ENCODE peak calls at places on chromosomes 2 and 18, in four cellular contexts. M, F, O and U are unnamed samples.

GRCh38 chr2:7517851-7518250 is 600.6 kb downstream of the RNF144A start:
- DNase-seq in M (no peak), F (no peak), O (no peak), U (no peak)

GRCh38 chr2:228180126-228181097 is 1.1 kb downstream of the SPHKAP start:
- DNase-seq in M (no peak), F (no peak), O (no peak), U (no peak)

GRCh38 chr2:204663816-204664421 is 118.6 kb downstream of the PARD3B start:
- DNase-seq in M (no peak), F (no peak), O (peak), U (no peak)

GRCh38 chr2:33215983-33216382 is 260.5 kb upstream of the RASGRP3 start:
- DNase-seq in M (no peak), F (no peak), O (no peak), U (no peak)

GRCh38 chr2:106117882-106118684 is 76.0 kb downstream of the UXS1 start:
- DNase-seq in M (no peak), F (no peak), O (no peak), U (no peak)

GRCh38 chr2:218733615-218734021 is 23.0 kb downstream of the TTLL4 start:
- DNase-seq in M (peak), F (peak), O (peak), U (peak)

GRCh38 chr2:31523871-31524492 is 56.8 kb downstream of the SRD5A2 start:
- DNase-seq in M (peak), F (peak), O (peak), U (peak)

GRCh38 chr18:47343291-47343690 is 91.8 kb upstream of the SKOR2 start:
- DNase-seq in M (no peak), F (peak), O (peak), U (no peak)

GRCh38 chr2:23589739-23590138 is 204.8 kb downstream of the KLHL29 start:
- DNase-seq in M (no peak), F (no peak), O (peak), U (no peak)

GRCh38 chr2:84022810-84023431 is 436.2 kb downstream of the SUCLG1 start:
- DNase-seq in M (peak), F (no peak), O (peak), U (peak)

GRCh38 chr2:44335806-44336538 is 25.3 kb downstream of the PREPL start:
- DNase-seq in M (peak), F (no peak), O (peak), U (no peak)

GRCh38 chr2:200725620-200726019 is 86.1 kb upstream of the BZW1 start:
- DNase-seq in M (no peak), F (no peak), O (no peak), U (no peak)

GRCh38 chr2:43284967-43285366 is 58.6 kb upstream of the ZFP36L2 start:
- DNase-seq in M (no peak), F (no peak), O (no peak), U (no peak)

GRCh38 chr2:1743396-1744150 is 742 bp downstream of the PXDN start:
- DNase-seq in M (peak), F (peak), O (peak), U (no peak)

GRCh38 chr18:39786477-39786876 is 2168.6 kb upstream of the PIK3C3 start:
- DNase-seq in M (no peak), F (no peak), O (no peak), U (no peak)

GRCh38 chr18:49025767-49026500 is 75.2 kb upstream of the SMAD7 start:
- DNase-seq in M (no peak), F (no peak), O (no peak), U (no peak)

GRCh38 chr2:149466635-149467034 is 120.9 kb downstream of the MMADHC start:
- DNase-seq in M (no peak), F (no peak), O (no peak), U (peak)

GRCh38 chr2:226447896-226448295 is 351.7 kb downstream of the IRS1 start:
- DNase-seq in M (peak), F (peak), O (peak), U (no peak)

GRCh38 chr2:16525265-16525887 is 140.3 kb downstream of the CYRIA start:
- DNase-seq in M (no peak), F (no peak), O (no peak), U (no peak)

GRCh38 chr18:11857177-11857887 is 6.1 kb downstream of the CHMP1B start:
- DNase-seq in M (peak), F (peak), O (peak), U (peak)

GRCh38 chr2:14866953-14867352 is 234.4 kb downstream of the LRATD1 start:
- DNase-seq in M (no peak), F (no peak), O (no peak), U (no peak)

GRCh38 chr18:26940744-26941398 is 75.4 kb upstream of the AQP4 start:
- DNase-seq in M (no peak), F (no peak), O (no peak), U (no peak)

GRCh38 chr2:19796036-19796703 is 105.6 kb downstream of the TTC32 start:
- DNase-seq in M (peak), F (peak), O (peak), U (peak)

GRCh38 chr18:12779456-12779855 is 76.6 kb downstream of the PSMG2 start:
- DNase-seq in M (no peak), F (no peak), O (no peak), U (no peak)

GRCh38 chr2:159635006-159635746 is 18.8 kb upstream of the BAZ2B start:
- DNase-seq in M (peak), F (no peak), O (peak), U (no peak)

GRCh38 chr2:85750509-85751299 is 3.1 kb upstream of the ATOH8 start:
- DNase-seq in M (peak), F (no peak), O (peak), U (no peak)

GRCh38 chr2:41381701-41382100 is 666.1 kb upstream of the PKDCC start:
- DNase-seq in M (no peak), F (no peak), O (no peak), U (no peak)

GRCh38 chr2:30078521-30078920 is 68.3 kb upstream of the YPEL5 start:
- DNase-seq in M (no peak), F (no peak), O (peak), U (no peak)

GRCh38 chr2:219511547-219512325 is 2.5 kb upstream of the ASIC4 start:
- DNase-seq in M (no peak), F (no peak), O (no peak), U (no peak)

GRCh38 chr2:47272031-47272864 is 117.1 kb upstream of the STPG4 start:
- DNase-seq in M (peak), F (peak), O (peak), U (no peak)

DNA sequence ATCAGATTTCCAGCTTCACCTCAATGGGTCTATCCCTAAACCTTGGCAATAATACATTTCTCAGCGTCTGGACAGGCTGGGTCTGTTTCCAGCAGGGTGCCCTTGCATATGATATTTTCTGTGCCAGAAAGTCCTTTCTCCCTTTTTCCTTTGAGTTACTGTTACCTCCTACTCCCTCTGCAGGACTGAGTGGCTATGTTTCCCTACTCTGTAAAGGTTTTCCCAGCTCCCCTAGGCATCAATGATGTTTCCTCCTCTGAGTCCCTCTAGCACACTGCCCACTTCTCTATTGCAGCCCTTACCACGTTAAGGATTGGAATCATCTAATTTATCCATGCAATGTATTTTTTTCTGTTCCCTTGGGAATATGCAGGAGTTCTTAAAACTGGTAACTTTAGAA is 118.3 kb upstream of the REV1 start:
- DNase-seq in M (no peak), F (no peak), O (peak), U (no peak)
- TF ChIP-seq CTCF in M (no peak), F (peak), O (peak), U (peak)

GRCh38 chr2:44748-45341 is 1.5 kb downstream of the FAM110C start:
- DNase-seq in M (no peak), F (no peak), O (no peak), U (no peak)

GRCh38 chr2:46471-47345 is at the start of gene FAM110C:
- DNase-seq in M (peak), F (peak), O (no peak), U (no peak)

GRCh38 chr2:45342-46130 is 769 bp downstream of the FAM110C start:
- DNase-seq in M (no peak), F (no peak), O (no peak), U (no peak)

GRCh38 chr2:47346-48218 is 1.3 kb upstream of the FAM110C start:
- DNase-seq in M (no peak), F (no peak), O (no peak), U (no peak)

GRCh38 chr2:46131-46470 is 204 bp downstream of the FAM110C start:
- DNase-seq in M (no peak), F (no peak), O (no peak), U (no peak)
- H3K4me3 ChIP-seq in M (no peak), F (no peak), O (no peak), U (no peak)

GRCh38 chr2:128384956-128385355 is 66.3 kb upstream of the HS6ST1 start:
- DNase-seq in M (no peak), F (no peak), O (no peak), U (no peak)

GRCh38 chr2:128388414-128389032 is 69.9 kb upstream of the HS6ST1 start:
- DNase-seq in M (no peak), F (peak), O (no peak), U (no peak)

GRCh38 chr2:128385365-128385764 is 66.7 kb upstream of the HS6ST1 start:
- DNase-seq in M (no peak), F (no peak), O (no peak), U (no peak)

GRCh38 chr2:128384446-128384845 is 65.8 kb upstream of the HS6ST1 start:
- DNase-seq in M (no peak), F (no peak), O (no peak), U (no peak)

DNA sequence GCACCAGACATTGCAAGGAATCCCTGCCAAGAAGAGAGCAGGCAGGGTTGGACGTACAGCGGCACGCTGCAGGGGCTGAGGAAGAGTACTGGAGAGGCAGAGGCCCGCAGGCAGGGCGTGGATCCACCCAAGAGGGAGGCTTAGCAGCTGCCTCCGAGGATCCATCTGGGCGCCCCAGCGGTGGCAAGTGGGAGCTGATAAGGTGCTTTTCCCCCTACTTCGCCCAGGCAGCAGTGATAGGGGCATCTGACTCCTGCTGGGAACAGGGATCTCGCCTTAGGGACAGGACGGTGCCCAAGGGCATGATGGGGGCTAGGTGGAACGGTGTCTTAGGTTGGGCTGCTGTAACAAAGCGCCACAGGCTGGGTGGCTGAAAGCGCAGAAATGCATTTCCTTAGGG is 67.4 kb upstream of the HS6ST1 start:
- DNase-seq in M (no peak), F (no peak), O (no peak), U (no peak)
- TF ChIP-seq CTCF in M (no peak), F (no peak), O (no peak), U (no peak)

GRCh38 chr2:65059071-65059470 is 2.9 kb downstream of the CEP68 start:
- DNase-seq in M (no peak), F (no peak), O (no peak), U (no peak)
- H3K4me3 ChIP-seq in M (no peak), F (no peak), O (no peak), U (no peak)

DNA sequence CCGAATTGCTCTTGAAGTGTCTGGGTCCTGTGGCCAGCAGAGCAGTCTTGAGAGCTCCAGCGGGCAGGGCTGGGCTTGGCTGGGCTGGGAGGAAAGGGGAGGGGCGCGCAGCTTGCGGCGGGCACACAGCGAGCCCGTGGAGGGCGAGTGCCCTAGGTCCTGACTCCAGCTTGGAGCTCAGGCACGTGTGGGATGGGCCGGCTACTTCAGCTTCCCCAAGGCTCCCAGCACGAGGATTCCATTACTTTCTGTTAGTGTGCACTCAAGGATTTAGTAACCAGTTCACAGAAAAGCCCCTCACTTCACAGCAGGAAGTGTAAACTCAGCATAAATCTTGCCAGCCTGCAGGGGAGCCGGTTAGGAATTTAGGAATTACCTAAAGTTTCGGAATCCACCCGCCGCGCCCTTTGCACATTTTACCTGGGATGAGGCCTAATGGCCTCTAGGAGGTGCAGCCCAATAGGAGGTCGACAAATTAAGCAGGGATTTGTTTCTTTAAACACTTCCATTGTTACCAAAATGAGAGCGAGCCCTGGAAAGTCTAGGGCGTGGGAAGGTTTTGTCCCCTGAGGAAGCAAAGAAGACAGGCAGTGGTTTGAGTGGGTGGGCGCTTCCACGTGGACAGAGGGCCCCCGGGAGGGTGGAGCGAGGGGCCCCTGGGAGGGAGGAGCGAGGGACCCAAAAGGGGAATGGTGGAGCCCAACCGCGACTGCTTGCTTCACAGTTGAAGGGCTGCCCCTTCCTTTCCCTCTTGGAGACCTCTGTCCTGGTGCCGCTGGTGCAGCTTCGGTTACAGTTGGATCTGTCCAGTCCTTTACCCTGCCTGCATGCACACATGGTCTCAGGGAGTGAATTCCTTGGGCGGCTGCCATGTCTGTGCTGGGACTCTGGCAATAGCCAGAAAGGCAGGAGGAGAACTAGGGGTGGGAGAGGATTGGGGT is 93.3 kb downstream of the CTAGE1 start:
- DNase-seq in M (peak), F (no peak), O (peak), U (no peak)
- TF ChIP-seq CTCF in M (peak), F (peak), O (peak), U (no peak)

GRCh38 chr2:241272722-241273551 is 42.5 kb downstream of the HDLBP start:
- DNase-seq in M (peak), F (peak), O (peak), U (peak)

GRCh38 chr2:241273552-241273988 is 41.9 kb downstream of the HDLBP start:
- DNase-seq in M (no peak), F (no peak), O (no peak), U (no peak)

GRCh38 chr2:241270531-241270930 is 44.9 kb downstream of the HDLBP start:
- DNase-seq in M (peak), F (no peak), O (no peak), U (no peak)

GRCh38 chr2:241272298-241272721 is 43.2 kb downstream of the HDLBP start:
- DNase-seq in M (no peak), F (no peak), O (no peak), U (no peak)

DNA sequence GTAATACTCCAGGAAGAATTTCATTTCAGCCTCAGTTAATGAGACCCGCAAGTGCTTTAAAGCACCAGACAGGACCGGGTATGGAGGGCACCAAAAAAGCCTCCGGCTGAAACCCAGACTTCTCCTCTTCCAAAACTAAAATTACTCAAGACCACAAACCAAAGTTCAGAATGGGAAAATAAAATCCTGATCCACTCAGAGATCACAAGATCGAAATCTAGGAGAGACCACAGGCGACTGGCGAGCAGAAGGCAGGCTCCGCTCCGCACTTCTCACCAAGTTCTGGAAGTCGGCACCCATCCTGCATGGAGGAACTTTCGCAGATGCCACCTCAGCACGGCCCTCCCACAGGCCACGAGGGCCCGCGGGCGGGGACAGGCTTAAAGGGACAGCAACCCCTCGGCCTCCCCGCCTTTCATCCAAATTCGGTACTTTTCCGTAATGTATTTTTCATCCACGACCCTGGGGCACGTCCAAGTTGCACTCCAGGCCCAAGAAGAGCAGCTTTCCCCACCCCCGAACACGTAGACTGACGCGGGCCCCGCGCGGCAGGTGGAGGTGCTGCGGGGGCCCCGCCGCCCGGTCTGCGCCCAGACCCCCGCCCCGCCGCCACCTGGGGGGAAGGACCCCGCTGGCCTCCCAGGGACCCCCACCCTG is 43.7 kb downstream of the HDLBP start:
- DNase-seq in M (peak), F (peak), O (peak), U (peak)
- H3K4me3 ChIP-seq in M (peak), F (peak), O (peak), U (peak)

GRCh38 chr2:230417436-230417835 is 1.4 kb downstream of the SP100 start:
- DNase-seq in M (no peak), F (no peak), O (no peak), U (no peak)

GRCh38 chr2:230418341-230419016 is 2.5 kb downstream of the SP100 start:
- DNase-seq in M (peak), F (peak), O (peak), U (peak)

GRCh38 chr2:230413465-230413864 is 2.5 kb upstream of the SP100 start:
- DNase-seq in M (no peak), F (no peak), O (no peak), U (no peak)

GRCh38 chr2:230414302-230414701 is 1.7 kb upstream of the SP100 start:
- DNase-seq in M (no peak), F (no peak), O (no peak), U (no peak)

GRCh38 chr2:230416061-230416721 is at the start of gene SP100:
- DNase-seq in M (peak), F (peak), O (peak), U (peak)
- TF ChIP-seq CTCF in M (no peak), F (no peak), O (no peak), U (no peak)

GRCh38 chr18:60145776-60146175 is 226.8 kb downstream of the MC4R start:
- DNase-seq in M (no peak), F (no peak), O (no peak), U (no peak)

GRCh38 chr18:60147326-60147725 is 225.2 kb downstream of the MC4R start:
- DNase-seq in M (no peak), F (no peak), O (no peak), U (no peak)

GRCh38 chr18:60146220-60146960 is 226.2 kb downstream of the MC4R start:
- DNase-seq in M (peak), F (no peak), O (peak), U (peak)
- H3K4me3 ChIP-seq in M (no peak), F (no peak), O (no peak), U (no peak)

DNA sequence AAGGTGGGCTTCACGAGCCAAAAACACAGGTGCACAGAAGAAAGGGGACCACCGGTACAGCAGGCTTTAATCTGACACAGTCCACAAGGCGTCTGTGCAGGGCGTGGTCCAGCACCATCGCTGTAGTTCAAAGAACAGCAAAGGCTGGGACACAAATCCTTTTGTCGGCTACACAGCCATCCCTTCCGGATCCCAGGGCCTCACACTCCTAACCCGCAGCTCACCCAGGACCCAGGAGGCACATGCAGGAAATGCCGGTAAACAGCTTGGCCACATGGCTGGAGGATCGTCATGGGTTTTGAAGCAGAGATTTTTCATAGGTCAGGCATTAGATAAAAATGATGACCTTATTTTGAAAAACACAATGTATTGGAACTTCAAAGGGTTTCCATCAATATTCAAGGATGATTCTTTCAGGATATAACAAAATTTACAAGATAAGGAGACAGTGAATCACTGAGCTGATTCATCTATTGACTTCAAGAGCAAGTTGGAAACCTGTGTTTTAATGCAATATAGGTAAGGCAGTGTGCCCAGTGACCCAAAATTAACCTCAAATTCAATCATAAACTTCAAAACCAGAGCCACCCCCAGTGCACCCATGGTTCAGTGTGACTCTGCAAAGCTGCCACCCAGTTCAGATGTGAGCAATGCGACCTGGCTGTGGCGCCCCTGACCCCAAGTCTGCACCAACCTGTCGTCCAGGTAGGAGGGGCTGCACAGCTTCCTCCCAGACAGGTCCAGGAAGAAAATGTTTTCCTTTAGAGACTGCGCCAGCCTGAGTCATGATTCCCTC is 74.4 kb downstream of the TMEM18 start:
- DNase-seq in M (no peak), F (no peak), O (no peak), U (no peak)
- TF ChIP-seq CTCF in M (no peak), F (no peak), O (no peak), U (no peak)